ENCODE peak calls at places on chromosomes 16 and 17, in ten cellular contexts. T is NCI-H1436 treated with DMSO at 0.1 percent for 48 hours; P is HL-60; Y is anterior cingulate cortex; G is stimulated activated CD4-positive, alpha-beta T cell treated with anti-CD3 and anti-CD28 coated beads, Interleukin-15, amount 100 ng/mL, for 24 hours; W is iPS DF 6.9; Z is NCI-H460; N is SK-MEL-5; V is activated naive CD4-positive, alpha-beta T cell treated with anti-CD3 and anti-CD28 coated beads, Interleukin-2, amount 10 ng/mL, durations not matched to agents 7 days and 5 days; A is H7. B is an unnamed sample.

GRCh38 chr16:9363520-9363919 is 272.1 kb downstream of the HAPSTR1 start:
- DNase-seq in V (no peak), G (no peak), P (no peak), Z (no peak), Y (no peak), N (no peak), A (no peak), W (no peak), T (no peak), B (no peak)

GRCh38 chr16:27646811-27647210 is 96.9 kb downstream of the KATNIP start:
- DNase-seq in Y (no peak), Z (no peak), N (no peak), G (peak; percentile 5), P (peak; percentile 69), W (no peak), V (no peak), T (no peak), A (no peak), B (peak; percentile 6)

GRCh38 chr16:391885-392335 is 5.1 kb upstream of the NME4 start:
- DNase-seq in G (peak; percentile 88), P (peak; percentile 78), A (peak; percentile 92), W (no peak), T (no peak), Z (peak; percentile 59), N (peak; percentile 58), Y (peak; percentile 45), V (peak; percentile 82), B (peak; percentile 70)

GRCh38 chr16:13032911-13033310 is 131.5 kb downstream of the SHISA9 start:
- DNase-seq in Y (no peak), P (no peak), A (no peak), N (no peak), V (no peak), Z (no peak), G (no peak), T (no peak), W (no peak), B (no peak)

GRCh38 chr17:29667969-29668368 is 45.3 kb upstream of the CORO6 start:
- DNase-seq in Z (no peak), Y (no peak), P (no peak), V (no peak), N (no peak), G (no peak), T (no peak), A (no peak), W (no peak), B (no peak)

GRCh38 chr17:13917635-13918034 is 151.7 kb upstream of the COX10 start:
- DNase-seq in Z (no peak), A (no peak), V (no peak), T (no peak), W (no peak), Y (no peak), N (no peak), G (no peak), P (peak; percentile 2), B (no peak)

GRCh38 chr16:66928702-66929388 is 3.5 kb upstream of the RRAD start:
- DNase-seq in T (no peak), G (peak; percentile 63), V (peak; percentile 66), Z (no peak), A (peak; percentile 79), W (no peak), N (peak; percentile 32), Y (no peak), P (peak; percentile 45), B (peak; percentile 41)

GRCh38 chr17:7102421-7102820 is 12.2 kb downstream of the ASGR2 start:
- DNase-seq in Y (no peak), V (no peak), A (no peak), T (no peak), Z (no peak), W (no peak), P (no peak), G (no peak), N (no peak), B (no peak)

GRCh38 chr17:45700171-45701090 is 83.7 kb upstream of the CRHR1 start:
- DNase-seq in G (no peak), Y (no peak), P (no peak), N (no peak), T (peak; percentile 39), V (no peak), W (no peak), A (no peak), Z (no peak), B (no peak)

GRCh38 chr17:76841776-76842405 is 26.3 kb upstream of the MGAT5B start:
- DNase-seq in P (no peak), N (no peak), W (no peak), V (no peak), Z (no peak), G (no peak), T (no peak), Y (no peak), A (peak; percentile 87), B (no peak)